ENCODE peak calls at places on chromosomes 7 and 10, in five cellular contexts. I is amygdala; N is heart right ventricle; W is activated naive CD4-positive, alpha-beta T cell treated with Interleukin-2 at 50 U/mL for 16 hours; K is activated CD4-positive, alpha-beta T cell treated with anti-CD3 and anti-CD28 coated beads, Interleukin-2, amount 50 U/mL, for 24 hours. S is an unnamed sample.

GRCh38 chr7:138814806-138815332 is 16.9 kb upstream of the ATP6V0A4 start:
- DNase-seq in K (no peak), I (no peak), W (no peak), N (no peak), S (no peak)

GRCh38 chr10:10699427-10699826 is 318.2 kb upstream of the CELF2 start:
- DNase-seq in N (no peak), I (no peak), W (no peak), K (no peak), S (no peak)

GRCh38 chr7:36726311-36726710 is 2.0 kb upstream of the AOAH start:
- DNase-seq in N (no peak), W (no peak), I (no peak), K (no peak), S (no peak)

GRCh38 chr7:74544706-74545469 is 91.2 kb downstream of the GTF2IRD1 start:
- DNase-seq in K (no peak), N (no peak), I (no peak), W (peak), S (peak)

GRCh38 chr7:25296086-25296485 is 67.8 kb upstream of the NPVF start:
- DNase-seq in I (no peak), K (no peak), W (no peak), N (no peak), S (no peak)

GRCh38 chr7:107744345-107744750 is 406 bp downstream of the CBLL1 start:
- DNase-seq in K (no peak), W (no peak), N (no peak), I (no peak), S (no peak)

GRCh38 chr7:26483843-26484242 is 192.2 kb downstream of the SNX10 start:
- DNase-seq in I (no peak), K (no peak), W (no peak), N (no peak), S (no peak)

GRCh38 chr7:108557617-108558016 is 11.9 kb downstream of the THAP5 start:
- DNase-seq in W (no peak), I (no peak), K (no peak), N (no peak), S (no peak)